ENCODE peak calls at places on chromosomes 13 and 19, in ten cellular contexts. I, E, K, F, S, A, R, W, C and Z are unnamed samples.

GRCh38 chr19:29576043-29576442 is 30.0 kb upstream of the POP4 start:
- DNase-seq in E (no peak), W (no peak), F (no peak), C (no peak), I (peak), A (no peak), R (no peak), K (no peak), S (no peak), Z (peak)

GRCh38 chr13:106919638-106920037 is 351.7 kb upstream of the ARGLU1 start:
- DNase-seq in E (peak), C (no peak), W (no peak), K (peak), R (no peak), F (peak), S (no peak), A (peak), I (no peak), Z (no peak)

GRCh38 chr19:42158926-42159325 is 26.7 kb upstream of the POU2F2 start:
- DNase-seq in R (no peak), E (no peak), C (no peak), S (no peak), K (no peak), F (no peak), W (no peak), I (no peak), A (no peak), Z (peak)

GRCh38 chr19:1490311-1491113 is at the start of gene PCSK4:
- DNase-seq in E (peak), I (peak), K (peak), F (peak), R (peak), C (peak), W (peak), S (peak), A (peak), Z (peak)

GRCh38 chr13:61873717-61874116 is 458.1 kb upstream of the PCDH20 start:
- DNase-seq in K (no peak), A (no peak), W (no peak), I (no peak), C (no peak), S (no peak), R (no peak), E (no peak), F (no peak), Z (no peak)

GRCh38 chr13:49185264-49185663 is 34.9 kb upstream of the MLNR start:
- DNase-seq in K (no peak), C (no peak), E (no peak), R (no peak), W (peak), S (no peak), F (no peak), I (peak), A (no peak), Z (peak)

GRCh38 chr13:48750588-48751383 is 97.1 kb downstream of the CYSLTR2 start:
- DNase-seq in F (peak), E (peak), I (no peak), K (peak), W (no peak), R (no peak), S (no peak), C (no peak), A (no peak), Z (peak)

GRCh38 chr13:87669379-87669978 is 1.7 kb upstream of the SLITRK5 start:
- DNase-seq in E (no peak), F (no peak), K (no peak), S (no peak), I (peak), C (no peak), W (peak), R (peak), A (no peak), Z (peak)

DNA sequence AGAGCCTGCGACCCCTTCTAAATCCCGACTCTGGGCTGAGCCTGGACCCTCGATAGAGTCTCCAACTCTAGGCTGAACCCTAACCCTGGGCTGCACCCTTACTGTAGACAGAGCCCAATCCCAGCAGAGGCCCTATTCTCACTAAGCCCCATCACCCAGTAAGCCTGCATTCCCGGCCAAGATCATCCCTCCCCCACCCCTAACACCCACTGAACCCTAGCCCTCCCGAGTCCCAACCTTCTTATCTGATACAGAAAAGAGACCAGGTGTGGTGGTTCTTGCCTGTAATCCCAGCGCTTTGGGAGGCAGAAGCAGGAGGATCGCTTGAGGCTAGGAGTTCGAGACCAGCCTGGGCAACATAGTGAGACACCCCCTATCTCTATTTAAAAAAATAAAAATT is 2.6 kb upstream of the TNFAIP8L1 start:
- DNase-seq in K (no peak), I (no peak), A (no peak), F (no peak), E (no peak), R (no peak), S (no peak), W (no peak), C (no peak), Z (no peak)
- H3K4me3 ChIP-seq in K (peak), I (no peak), A (no peak), F (no peak), E (peak), R (no peak), S (no peak), W (no peak), C (peak), Z (no peak)

DNA sequence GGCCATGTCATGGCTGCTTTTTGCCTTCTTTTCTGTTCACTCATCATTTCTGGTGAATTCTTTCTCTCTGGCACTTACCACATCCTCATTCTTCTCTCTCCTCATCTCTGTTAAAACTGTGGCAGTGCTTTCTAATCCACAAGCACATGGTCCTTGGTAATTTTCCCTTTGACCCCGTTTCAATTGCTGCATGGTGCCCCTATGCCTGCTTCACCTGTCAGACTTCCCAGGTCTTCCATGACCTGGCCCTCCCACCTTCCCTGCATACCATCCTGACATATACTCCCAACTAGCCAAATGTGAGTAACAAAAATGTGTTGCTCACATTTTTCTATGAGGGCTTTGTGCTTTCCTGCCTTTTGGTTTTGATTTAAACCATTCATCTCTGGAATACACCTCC is 286.5 kb downstream of the MTUS2 start:
- DNase-seq in R (no peak), K (no peak), I (no peak), S (no peak), W (no peak), E (no peak), C (no peak), A (no peak), F (no peak), Z (no peak)
- TF ChIP-seq CTCF in R (no peak), K (no peak), I (no peak), S (no peak), W (no peak), E (no peak), C (no peak), A (no peak), F (no peak), Z (no peak)

GRCh38 chr19:18669883-18670282 is 13.6 kb upstream of the CRTC1 start:
- DNase-seq in I (no peak), A (no peak), R (no peak), S (no peak), E (no peak), K (no peak), F (no peak), W (no peak), C (no peak), Z (no peak)
- H3K4me3 ChIP-seq in I (no peak), A (no peak), R (no peak), S (no peak), E (no peak), K (no peak), F (no peak), W (no peak), C (no peak), Z (no peak)

GRCh38 chr19:40716655-40717324 is at the start of the genes COQ8B and ITPKC:
- DNase-seq in F (peak), I (peak), E (peak), A (peak), S (peak), K (peak), R (peak), W (peak), C (peak), Z (peak)
- TF ChIP-seq CTCF in F (peak), I (peak), E (peak), A (no peak), S (no peak), K (peak), R (no peak), W (peak), C (no peak), Z (no peak)

GRCh38 chr13:97121894-97122293 is 100.2 kb upstream of the MBNL2 start:
- DNase-seq in F (no peak), A (no peak), E (no peak), K (no peak), C (no peak), S (no peak), R (no peak), I (peak), W (no peak), Z (no peak)
- H3K4me3 ChIP-seq in F (no peak), A (no peak), E (no peak), K (no peak), C (no peak), S (no peak), R (no peak), I (no peak), W (no peak), Z (no peak)

GRCh38 chr13:101115762-101116161 is 300.5 kb downstream of the NALCN start:
- DNase-seq in C (no peak), F (no peak), W (no peak), I (no peak), K (no peak), E (no peak), A (no peak), S (no peak), R (no peak), Z (peak)
- TF ChIP-seq CTCF in C (no peak), F (no peak), W (no peak), I (peak), K (no peak), E (no peak), A (no peak), S (peak), R (no peak), Z (peak)

GRCh38 chr19:47417746-47418594 is 1.4 kb downstream of the MEIS3 start:
- DNase-seq in S (no peak), R (no peak), C (no peak), W (no peak), K (no peak), A (no peak), F (no peak), I (peak), E (no peak), Z (no peak)
- H3K4me3 ChIP-seq in S (peak), R (peak), C (peak), W (no peak), K (peak), A (no peak), F (peak), I (peak), E (peak), Z (peak)

GRCh38 chr13:114027046-114027760 is 53.3 kb upstream of the C13orf46 start:
- DNase-seq in A (no peak), R (no peak), E (peak), K (peak), W (no peak), C (no peak), F (no peak), I (peak), S (no peak), Z (no peak)

GRCh38 chr13:114026128-114026880 is 52.4 kb upstream of the C13orf46 start:
- DNase-seq in I (no peak), F (no peak), E (no peak), S (no peak), W (no peak), A (no peak), R (no peak), K (no peak), C (no peak), Z (no peak)

GRCh38 chr13:114024603-114025431 is 50.9 kb upstream of the C13orf46 start:
- DNase-seq in A (no peak), R (no peak), S (no peak), C (no peak), F (no peak), K (no peak), I (no peak), E (no peak), W (peak), Z (no peak)

GRCh38 chr13:114023716-114024602 is 50.1 kb upstream of the C13orf46 start:
- DNase-seq in C (no peak), R (no peak), A (no peak), E (no peak), F (no peak), I (no peak), K (no peak), W (no peak), S (no peak), Z (no peak)

DNA sequence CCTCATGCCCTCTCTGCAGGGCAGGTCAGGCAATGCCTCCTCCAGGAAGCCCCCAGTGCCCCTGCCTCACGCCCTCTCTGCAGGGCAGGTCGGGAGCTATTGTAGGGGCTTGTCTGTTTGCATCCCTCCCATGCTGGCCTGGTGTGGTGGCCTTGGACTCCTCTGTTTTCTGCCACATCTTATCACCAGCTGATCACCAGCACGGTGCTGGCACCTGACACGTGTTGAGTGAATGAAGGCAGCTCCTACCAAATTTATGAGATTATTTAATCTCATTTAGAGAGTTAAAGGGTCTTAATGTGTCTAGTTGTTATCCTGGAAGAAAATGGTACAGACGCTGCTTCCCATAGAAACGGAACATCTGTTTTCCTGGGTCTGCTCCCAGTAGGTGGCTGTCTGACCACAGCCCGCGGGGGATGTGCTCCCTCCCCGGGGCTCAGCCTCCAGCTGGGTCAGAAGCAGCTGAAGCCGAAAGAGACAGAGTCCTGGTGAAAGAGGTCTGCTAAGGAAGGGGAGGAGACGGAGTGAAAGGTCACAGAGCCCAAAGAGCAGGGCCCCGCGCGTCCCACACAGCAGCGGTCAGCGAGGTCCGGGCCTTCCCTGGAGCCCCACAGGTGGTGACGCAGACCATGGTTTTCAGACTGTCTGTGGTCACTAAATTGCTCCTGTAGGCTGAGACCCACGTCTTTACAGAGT is 51.7 kb upstream of the C13orf46 start:
- DNase-seq in C (no peak), S (no peak), W (no peak), F (peak), K (no peak), R (peak), A (no peak), E (no peak), I (peak), Z (peak)
- TF ChIP-seq CTCF in C (no peak), S (no peak), W (no peak), F (peak), K (no peak), R (peak), A (no peak), E (no peak), I (peak), Z (peak)